ENCODE peak calls at places on chromosomes 3 and 15, in nine cellular contexts. M is HFF-Myc, X is heart left ventricle, B is IMR-90, D is GM20000, U is NB4, Q is astrocyte, W is HFFc6, A is natural killer cell. P is an unnamed sample.

GRCh38 chr15:97684249-97684648 is 276.3 kb upstream of the ARRDC4 start:
- DNase-seq in M (no peak), X (no peak), B (no peak), D (no peak), U (peak; percentile 40), Q (no peak), W (no peak), A (no peak), P (no peak)

GRCh38 chr3:59101091-59101738 is 51.4 kb upstream of the CFAP20DC start:
- DNase-seq in M (no peak), X (no peak), B (no peak), D (no peak), U (no peak), Q (peak; percentile 47), W (peak; percentile 39), A (no peak), P (no peak)

GRCh38 chr3:146781606-146782005 is 176.5 kb upstream of the PLSCR5 start:
- DNase-seq in M (no peak), X (no peak), B (peak; percentile 29), D (no peak), U (no peak), Q (peak; percentile 16), W (peak; percentile 29), A (no peak), P (no peak)

GRCh38 chr3:71570453-71571038 is 13.0 kb downstream of the FOXP1 start:
- DNase-seq in M (no peak), X (no peak), B (no peak), D (no peak), U (no peak), Q (no peak), W (no peak), A (no peak), P (no peak)

GRCh38 chr3:181613191-181613590 is 98.5 kb upstream of the SOX2 start:
- DNase-seq in M (no peak), X (no peak), B (no peak), D (no peak), U (no peak), Q (no peak), W (no peak), A (no peak), P (no peak)

GRCh38 chr3:161372321-161373260 is 1.3 kb upstream of the SPTSSB start:
- DNase-seq in M (no peak), X (peak; percentile 56), B (no peak), D (peak; percentile 15), U (no peak), Q (no peak), W (no peak), A (peak; percentile 21), P (no peak)

GRCh38 chr3:8505621-8506020 is 4.0 kb downstream of the LMCD1 start:
- DNase-seq in M (no peak), X (no peak), B (no peak), D (no peak), U (no peak), Q (no peak), W (no peak), A (no peak), P (no peak)

GRCh38 chr3:106421928-106422327 is 553.1 kb upstream of the CBLB start:
- DNase-seq in M (no peak), X (no peak), B (peak; percentile 47), D (no peak), U (no peak), Q (peak; percentile 55), W (peak; percentile 10), A (no peak), P (no peak)

GRCh38 chr15:89002281-89002761 is 85.9 kb upstream of the ABHD2 start:
- DNase-seq in M (peak; percentile 69), X (no peak), B (peak; percentile 90), D (peak; percentile 37), U (peak; percentile 82), Q (peak; percentile 64), W (peak; percentile 88), A (no peak), P (no peak)

GRCh38 chr3:141294300-141294699 is 62.7 kb downstream of the PXYLP1 start:
- DNase-seq in M (no peak), X (no peak), B (no peak), D (no peak), U (no peak), Q (no peak), W (no peak), A (no peak), P (no peak)

GRCh38 chr15:98551936-98552562 is 96.3 kb upstream of the IGF1R start:
- DNase-seq in M (no peak), X (no peak), B (no peak), D (no peak), U (no peak), Q (no peak), W (no peak), A (no peak), P (no peak)

GRCh38 chr15:22903961-22904534 is 65.6 kb downstream of the NIPA2 start:
- DNase-seq in M (no peak), X (no peak), B (no peak), D (no peak), U (no peak), Q (no peak), W (no peak), A (no peak), P (no peak)

GRCh38 chr3:141114816-141115458 is 63.8 kb downstream of the SPSB4 start:
- DNase-seq in M (no peak), X (no peak), B (no peak), D (no peak), U (no peak), Q (no peak), W (no peak), A (no peak), P (no peak)

GRCh38 chr3:142500211-142500610 is 52.4 kb upstream of the XRN1 start:
- DNase-seq in M (no peak), X (no peak), B (peak; percentile 16), D (no peak), U (no peak), Q (no peak), W (no peak), A (no peak), P (no peak)

GRCh38 chr3:104458657-104459056 is 908.1 kb upstream of the ALCAM start:
- DNase-seq in M (no peak), X (no peak), B (no peak), D (no peak), U (no peak), Q (no peak), W (no peak), A (no peak), P (no peak)

GRCh38 chr3:104461431-104461830 is 905.3 kb upstream of the ALCAM start:
- DNase-seq in M (no peak), X (no peak), B (no peak), D (no peak), U (no peak), Q (no peak), W (no peak), A (no peak), P (no peak)

GRCh38 chr3:104460477-104461406 is 906.0 kb upstream of the ALCAM start:
- DNase-seq in M (peak; percentile 2), X (no peak), B (peak; percentile 32), D (no peak), U (no peak), Q (peak; percentile 62), W (peak; percentile 46), A (no peak), P (no peak)
- TF ChIP-seq CTCF in M (no peak), X (peak; percentile 39), B (peak; percentile 34), D (no peak), U (no peak), Q (peak; percentile 44), W (peak; percentile 72), A (no peak), P (no peak)

DNA sequence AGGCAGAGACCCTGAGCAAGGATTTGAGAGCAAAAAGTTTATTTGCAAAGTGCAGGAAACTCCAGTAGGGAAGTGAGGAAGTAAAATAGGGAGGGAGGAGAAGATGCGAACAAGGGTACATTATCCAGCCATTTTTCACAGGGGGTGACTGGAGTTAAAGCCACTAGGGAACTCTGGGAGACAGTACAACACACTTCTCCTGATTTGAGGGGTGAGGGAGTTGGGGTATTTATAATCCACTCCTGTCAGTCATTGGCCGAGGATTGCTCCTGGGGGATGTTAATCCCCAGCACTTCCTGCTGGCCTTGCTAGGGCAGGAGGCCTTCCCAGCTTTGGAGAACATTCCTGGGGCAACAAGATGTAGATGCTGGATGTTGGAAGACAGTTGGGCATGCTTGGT is 28.2 kb downstream of the CCR3 start:
- DNase-seq in M (no peak), X (no peak), B (no peak), D (no peak), U (no peak), Q (no peak), W (no peak), A (no peak), P (no peak)
- TF ChIP-seq CTCF in M (no peak), X (no peak), B (no peak), D (no peak), U (no peak), Q (no peak), W (no peak), A (no peak), P (no peak)

GRCh38 chr3:173876476-173876875 is 478.9 kb downstream of the NLGN1 start:
- DNase-seq in M (no peak), X (no peak), B (no peak), D (no peak), U (no peak), Q (no peak), W (peak; percentile 3), A (no peak), P (no peak)
- TF ChIP-seq CTCF in M (no peak), X (no peak), B (peak; percentile 21), D (no peak), U (peak; percentile 10), Q (peak; percentile 19), W (peak; percentile 71), A (no peak), P (no peak)

GRCh38 chr15:71276355-71276665 is 161.0 kb downstream of the THSD4 start:
- DNase-seq in M (no peak), X (no peak), B (no peak), D (no peak), U (no peak), Q (no peak), W (no peak), A (no peak), P (no peak)
- TF ChIP-seq CTCF in M (no peak), X (no peak), B (no peak), D (no peak), U (no peak), Q (no peak), W (no peak), A (no peak), P (no peak)

GRCh38 chr15:37880835-37881153 is 53.6 kb upstream of the TMCO5A start:
- DNase-seq in M (no peak), X (no peak), B (no peak), D (no peak), U (no peak), Q (no peak), W (no peak), A (no peak), P (no peak)
- TF ChIP-seq CTCF in M (no peak), X (no peak), B (no peak), D (no peak), U (no peak), Q (no peak), W (peak; percentile 60), A (no peak), P (no peak)

GRCh38 chr3:107994954-107995715 is 95.7 kb downstream of the CD47 start:
- DNase-seq in M (no peak), X (no peak), B (no peak), D (no peak), U (no peak), Q (no peak), W (no peak), A (no peak), P (no peak)
- TF ChIP-seq CTCF in M (no peak), X (no peak), B (no peak), D (no peak), U (no peak), Q (no peak), W (no peak), A (no peak), P (no peak)

P was measured in activated B cell treated with CpG ODN at 0.5 μM for 24 hours.